ENCODE peak calls at places on chromosomes 1 and 21, in nine cellular contexts. X, S, K, T, N, R, B, M and J are unnamed samples.

GRCh38 chr1:10217748-10218441 is 7.5 kb downstream of the KIF1B start:
- DNase-seq in X (no peak), S (peak; percentile 54), K (peak; percentile 9), T (no peak), N (no peak), R (no peak), B (no peak), M (no peak), J (no peak)

GRCh38 chr1:29196863-29197589 is 15.3 kb upstream of the SRSF4 start:
- DNase-seq in X (no peak), S (peak; percentile 91), K (no peak), T (no peak), N (no peak), R (no peak), B (no peak), M (no peak), J (peak; percentile 62)

GRCh38 chr1:6734579-6735397 is 33.2 kb upstream of the DNAJC11 start:
- DNase-seq in X (no peak), S (peak; percentile 21), K (no peak), T (no peak), N (no peak), R (no peak), B (no peak), M (no peak), J (peak; percentile 3)

GRCh38 chr1:210236840-210237409 is 4.3 kb downstream of the SERTAD4 start:
- DNase-seq in X (no peak), S (peak; percentile 92), K (peak; percentile 46), T (no peak), N (peak; percentile 88), R (no peak), B (peak; percentile 35), M (no peak), J (peak; percentile 53)

GRCh38 chr1:204569478-204569877 is 53.3 kb downstream of the MDM4 start:
- DNase-seq in X (no peak), S (no peak), K (no peak), T (no peak), N (no peak), R (no peak), B (no peak), M (no peak), J (no peak)

GRCh38 chr1:65253800-65254319 is 55.5 kb upstream of the DNAJC6 start:
- DNase-seq in X (no peak), S (no peak), K (no peak), T (no peak), N (no peak), R (no peak), B (no peak), M (peak; percentile 78), J (no peak)

GRCh38 chr21:38027901-38028300 is 111.6 kb upstream of the KCNJ6 start:
- DNase-seq in X (no peak), S (peak; percentile 51), K (no peak), T (no peak), N (no peak), R (no peak), B (no peak), M (no peak), J (no peak)

GRCh38 chr21:29114765-29115164 is 15.7 kb upstream of the MAP3K7CL start:
- DNase-seq in X (no peak), S (peak; percentile 92), K (no peak), T (no peak), N (no peak), R (no peak), B (no peak), M (no peak), J (no peak)

GRCh38 chr1:248782311-248782887 is 26.8 kb upstream of the LYPD8 start:
- DNase-seq in X (no peak), S (no peak), K (no peak), T (no peak), N (no peak), R (no peak), B (no peak), M (no peak), J (no peak)